ENCODE peak calls at places on chromosome 21, in four cellular contexts. One of them, this sample, is unnamed.

GRCh38 chr21:33811147-33812024 is 104.2 kb downstream of the ATP5PO start:
- DNase-seq in stimulated activated CD4-positive, alpha-beta T cell treated with anti-CD3 and anti-CD28 coated beads, Interleukin-4, amount 100 ng/mL, for 1 hour: no peak
- DNase-seq in endothelial cell: no peak
- DNase-seq in left ventricle myocardium superior: no peak
- DNase-seq in this sample: no peak

GRCh38 chr21:29217818-29218252 is 80.9 kb upstream of the BACH1 start:
- DNase-seq in stimulated activated CD4-positive, alpha-beta T cell treated with anti-CD3 and anti-CD28 coated beads, Interleukin-4, amount 100 ng/mL, for 1 hour: no peak
- DNase-seq in endothelial cell: no peak
- DNase-seq in left ventricle myocardium superior: no peak
- DNase-seq in this sample: no peak

GRCh38 chr21:32206631-32207030 is 72.2 kb downstream of the MIS18A start:
- DNase-seq in stimulated activated CD4-positive, alpha-beta T cell treated with anti-CD3 and anti-CD28 coated beads, Interleukin-4, amount 100 ng/mL, for 1 hour: no peak
- DNase-seq in endothelial cell: no peak
- DNase-seq in left ventricle myocardium superior: no peak
- DNase-seq in this sample: no peak

GRCh38 chr21:25079053-25079452 is 528.2 kb downstream of the MRPL39 start:
- DNase-seq in stimulated activated CD4-positive, alpha-beta T cell treated with anti-CD3 and anti-CD28 coated beads, Interleukin-4, amount 100 ng/mL, for 1 hour: no peak
- DNase-seq in endothelial cell: no peak
- DNase-seq in left ventricle myocardium superior: no peak
- DNase-seq in this sample: no peak

GRCh38 chr21:46000182-46000730 is 18.7 kb downstream of the COL6A1 start:
- DNase-seq in stimulated activated CD4-positive, alpha-beta T cell treated with anti-CD3 and anti-CD28 coated beads, Interleukin-4, amount 100 ng/mL, for 1 hour: no peak
- DNase-seq in endothelial cell: peak
- DNase-seq in left ventricle myocardium superior: no peak
- DNase-seq in this sample: peak

GRCh38 chr21:34983680-34984086 is 65.4 kb downstream of the RUNX1 start:
- DNase-seq in stimulated activated CD4-positive, alpha-beta T cell treated with anti-CD3 and anti-CD28 coated beads, Interleukin-4, amount 100 ng/mL, for 1 hour: peak
- DNase-seq in endothelial cell: no peak
- DNase-seq in left ventricle myocardium superior: no peak
- DNase-seq in this sample: no peak

GRCh38 chr21:35257413-35257812 is 208.3 kb upstream of the RUNX1 start:
- DNase-seq in stimulated activated CD4-positive, alpha-beta T cell treated with anti-CD3 and anti-CD28 coated beads, Interleukin-4, amount 100 ng/mL, for 1 hour: no peak
- DNase-seq in endothelial cell: no peak
- DNase-seq in left ventricle myocardium superior: peak
- DNase-seq in this sample: peak

GRCh38 chr21:45228171-45228641 is 59.5 kb downstream of the POFUT2 start:
- DNase-seq in stimulated activated CD4-positive, alpha-beta T cell treated with anti-CD3 and anti-CD28 coated beads, Interleukin-4, amount 100 ng/mL, for 1 hour: peak
- DNase-seq in endothelial cell: no peak
- DNase-seq in left ventricle myocardium superior: no peak
- DNase-seq in this sample: no peak

GRCh38 chr21:16124397-16125130 is 394.8 kb downstream of the USP25 start:
- DNase-seq in stimulated activated CD4-positive, alpha-beta T cell treated with anti-CD3 and anti-CD28 coated beads, Interleukin-4, amount 100 ng/mL, for 1 hour: no peak
- DNase-seq in endothelial cell: no peak
- DNase-seq in left ventricle myocardium superior: no peak
- DNase-seq in this sample: no peak

GRCh38 chr21:44433791-44434567 is 21.3 kb upstream of the LRRC3 start:
- DNase-seq in stimulated activated CD4-positive, alpha-beta T cell treated with anti-CD3 and anti-CD28 coated beads, Interleukin-4, amount 100 ng/mL, for 1 hour: no peak
- DNase-seq in endothelial cell: no peak
- DNase-seq in left ventricle myocardium superior: no peak
- DNase-seq in this sample: no peak

GRCh38 chr21:36803051-36803709 is 104.3 kb downstream of the SIM2 start:
- DNase-seq in stimulated activated CD4-positive, alpha-beta T cell treated with anti-CD3 and anti-CD28 coated beads, Interleukin-4, amount 100 ng/mL, for 1 hour: no peak
- DNase-seq in endothelial cell: no peak
- DNase-seq in left ventricle myocardium superior: no peak
- DNase-seq in this sample: no peak

GRCh38 chr21:16535100-16535418 is 805.3 kb downstream of the USP25 start:
- DNase-seq in stimulated activated CD4-positive, alpha-beta T cell treated with anti-CD3 and anti-CD28 coated beads, Interleukin-4, amount 100 ng/mL, for 1 hour: no peak
- DNase-seq in endothelial cell: no peak
- DNase-seq in left ventricle myocardium superior: peak
- DNase-seq in this sample: peak

GRCh38 chr21:38956791-38957571 is 151.3 kb downstream of the ETS2 start:
- DNase-seq in stimulated activated CD4-positive, alpha-beta T cell treated with anti-CD3 and anti-CD28 coated beads, Interleukin-4, amount 100 ng/mL, for 1 hour: no peak
- DNase-seq in endothelial cell: no peak
- DNase-seq in left ventricle myocardium superior: no peak
- DNase-seq in this sample: no peak

GRCh38 chr21:20779321-20779720 is 218.9 kb upstream of the NCAM2 start:
- DNase-seq in stimulated activated CD4-positive, alpha-beta T cell treated with anti-CD3 and anti-CD28 coated beads, Interleukin-4, amount 100 ng/mL, for 1 hour: no peak
- DNase-seq in endothelial cell: no peak
- DNase-seq in left ventricle myocardium superior: no peak
- DNase-seq in this sample: no peak

GRCh38 chr21:28177008-28177603 is 815.6 kb downstream of the LTN1 start:
- DNase-seq in stimulated activated CD4-positive, alpha-beta T cell treated with anti-CD3 and anti-CD28 coated beads, Interleukin-4, amount 100 ng/mL, for 1 hour: no peak
- DNase-seq in endothelial cell: no peak
- DNase-seq in left ventricle myocardium superior: no peak
- DNase-seq in this sample: no peak

GRCh38 chr21:17466166-17466565 is 46.7 kb upstream of the CXADR start:
- DNase-seq in stimulated activated CD4-positive, alpha-beta T cell treated with anti-CD3 and anti-CD28 coated beads, Interleukin-4, amount 100 ng/mL, for 1 hour: no peak
- DNase-seq in endothelial cell: no peak
- DNase-seq in left ventricle myocardium superior: no peak
- DNase-seq in this sample: no peak

GRCh38 chr21:21163904-21164303 is 165.7 kb downstream of the NCAM2 start:
- DNase-seq in stimulated activated CD4-positive, alpha-beta T cell treated with anti-CD3 and anti-CD28 coated beads, Interleukin-4, amount 100 ng/mL, for 1 hour: peak
- DNase-seq in endothelial cell: peak
- DNase-seq in left ventricle myocardium superior: peak
- DNase-seq in this sample: no peak

GRCh38 chr21:42199488-42200463 is 19.2 kb upstream of the ABCG1 start:
- DNase-seq in stimulated activated CD4-positive, alpha-beta T cell treated with anti-CD3 and anti-CD28 coated beads, Interleukin-4, amount 100 ng/mL, for 1 hour: no peak
- DNase-seq in endothelial cell: no peak
- DNase-seq in left ventricle myocardium superior: no peak
- DNase-seq in this sample: no peak

GRCh38 chr21:28521932-28522826 is 470.5 kb downstream of the LTN1 start:
- DNase-seq in stimulated activated CD4-positive, alpha-beta T cell treated with anti-CD3 and anti-CD28 coated beads, Interleukin-4, amount 100 ng/mL, for 1 hour: no peak
- DNase-seq in endothelial cell: peak
- DNase-seq in left ventricle myocardium superior: no peak
- DNase-seq in this sample: no peak

GRCh38 chr21:45439901-45440461 is 35.0 kb downstream of the COL18A1 start:
- DNase-seq in stimulated activated CD4-positive, alpha-beta T cell treated with anti-CD3 and anti-CD28 coated beads, Interleukin-4, amount 100 ng/mL, for 1 hour: no peak
- DNase-seq in endothelial cell: no peak
- DNase-seq in left ventricle myocardium superior: peak
- DNase-seq in this sample: no peak

GRCh38 chr21:38811257-38811656 is 5.5 kb downstream of the ETS2 start:
- DNase-seq in stimulated activated CD4-positive, alpha-beta T cell treated with anti-CD3 and anti-CD28 coated beads, Interleukin-4, amount 100 ng/mL, for 1 hour: no peak
- DNase-seq in endothelial cell: no peak
- DNase-seq in left ventricle myocardium superior: no peak
- DNase-seq in this sample: no peak

GRCh38 chr21:44710756-44711326 is 531 bp downstream of the TSPEAR start:
- DNase-seq in stimulated activated CD4-positive, alpha-beta T cell treated with anti-CD3 and anti-CD28 coated beads, Interleukin-4, amount 100 ng/mL, for 1 hour: no peak
- DNase-seq in endothelial cell: no peak
- DNase-seq in left ventricle myocardium superior: no peak
- DNase-seq in this sample: no peak

GRCh38 chr21:44844256-44844655 is 26.4 kb upstream of the SUMO3 start:
- DNase-seq in stimulated activated CD4-positive, alpha-beta T cell treated with anti-CD3 and anti-CD28 coated beads, Interleukin-4, amount 100 ng/mL, for 1 hour: no peak
- DNase-seq in endothelial cell: no peak
- DNase-seq in left ventricle myocardium superior: no peak
- DNase-seq in this sample: no peak

GRCh38 chr21:33136898-33137502 is 67.1 kb downstream of the OLIG1 start:
- DNase-seq in stimulated activated CD4-positive, alpha-beta T cell treated with anti-CD3 and anti-CD28 coated beads, Interleukin-4, amount 100 ng/mL, for 1 hour: no peak
- DNase-seq in endothelial cell: no peak
- DNase-seq in left ventricle myocardium superior: no peak
- DNase-seq in this sample: no peak

GRCh38 chr21:17270234-17270633 is 242.6 kb upstream of the CXADR start:
- DNase-seq in stimulated activated CD4-positive, alpha-beta T cell treated with anti-CD3 and anti-CD28 coated beads, Interleukin-4, amount 100 ng/mL, for 1 hour: no peak
- DNase-seq in endothelial cell: no peak
- DNase-seq in left ventricle myocardium superior: peak
- DNase-seq in this sample: no peak

GRCh38 chr21:31416465-31416864 is 72.4 kb upstream of the TIAM1 start:
- DNase-seq in stimulated activated CD4-positive, alpha-beta T cell treated with anti-CD3 and anti-CD28 coated beads, Interleukin-4, amount 100 ng/mL, for 1 hour: no peak
- DNase-seq in endothelial cell: no peak
- DNase-seq in left ventricle myocardium superior: no peak
- DNase-seq in this sample: no peak

GRCh38 chr21:45283611-45284455 is 3.9 kb downstream of the POFUT2 start:
- DNase-seq in stimulated activated CD4-positive, alpha-beta T cell treated with anti-CD3 and anti-CD28 coated beads, Interleukin-4, amount 100 ng/mL, for 1 hour: no peak
- DNase-seq in endothelial cell: no peak
- DNase-seq in left ventricle myocardium superior: no peak
- DNase-seq in this sample: no peak

GRCh38 chr21:33682992-33683627 is 40.8 kb downstream of the ITSN1 start:
- DNase-seq in stimulated activated CD4-positive, alpha-beta T cell treated with anti-CD3 and anti-CD28 coated beads, Interleukin-4, amount 100 ng/mL, for 1 hour: no peak
- DNase-seq in endothelial cell: no peak
- DNase-seq in left ventricle myocardium superior: no peak
- DNase-seq in this sample: no peak

GRCh38 chr21:41877901-41878830 is 978 bp downstream of the PRDM15 start:
- DNase-seq in stimulated activated CD4-positive, alpha-beta T cell treated with anti-CD3 and anti-CD28 coated beads, Interleukin-4, amount 100 ng/mL, for 1 hour: peak
- DNase-seq in endothelial cell: no peak
- DNase-seq in left ventricle myocardium superior: no peak
- DNase-seq in this sample: no peak

GRCh38 chr21:26389971-26390641 is 183.0 kb downstream of the CYYR1 start:
- DNase-seq in stimulated activated CD4-positive, alpha-beta T cell treated with anti-CD3 and anti-CD28 coated beads, Interleukin-4, amount 100 ng/mL, for 1 hour: no peak
- DNase-seq in endothelial cell: no peak
- DNase-seq in left ventricle myocardium superior: no peak
- DNase-seq in this sample: no peak

GRCh38 chr21:35226302-35226701 is 177.2 kb upstream of the RUNX1 start:
- DNase-seq in stimulated activated CD4-positive, alpha-beta T cell treated with anti-CD3 and anti-CD28 coated beads, Interleukin-4, amount 100 ng/mL, for 1 hour: no peak
- DNase-seq in endothelial cell: no peak
- DNase-seq in left ventricle myocardium superior: peak
- DNase-seq in this sample: no peak

GRCh38 chr21:37268186-37268503 is 1.0 kb upstream of the VPS26C start:
- DNase-seq in stimulated activated CD4-positive, alpha-beta T cell treated with anti-CD3 and anti-CD28 coated beads, Interleukin-4, amount 100 ng/mL, for 1 hour: no peak
- DNase-seq in endothelial cell: no peak
- DNase-seq in left ventricle myocardium superior: no peak
- DNase-seq in this sample: no peak

GRCh38 chr21:26506951-26507350 is 66.1 kb downstream of the CYYR1 start:
- DNase-seq in stimulated activated CD4-positive, alpha-beta T cell treated with anti-CD3 and anti-CD28 coated beads, Interleukin-4, amount 100 ng/mL, for 1 hour: no peak
- DNase-seq in endothelial cell: no peak
- DNase-seq in left ventricle myocardium superior: no peak
- DNase-seq in this sample: no peak

GRCh38 chr21:45357436-45358260 is 47.3 kb upstream of the COL18A1 start:
- DNase-seq in stimulated activated CD4-positive, alpha-beta T cell treated with anti-CD3 and anti-CD28 coated beads, Interleukin-4, amount 100 ng/mL, for 1 hour: no peak
- DNase-seq in endothelial cell: no peak
- DNase-seq in left ventricle myocardium superior: peak
- DNase-seq in this sample: peak

GRCh38 chr21:41634211-41634694 is 126.3 kb upstream of the TMPRSS2 start:
- DNase-seq in stimulated activated CD4-positive, alpha-beta T cell treated with anti-CD3 and anti-CD28 coated beads, Interleukin-4, amount 100 ng/mL, for 1 hour: no peak
- DNase-seq in endothelial cell: no peak
- DNase-seq in left ventricle myocardium superior: no peak
- DNase-seq in this sample: no peak

GRCh38 chr21:33332143-33332542 is 7.4 kb downstream of the IFNAR1 start:
- DNase-seq in stimulated activated CD4-positive, alpha-beta T cell treated with anti-CD3 and anti-CD28 coated beads, Interleukin-4, amount 100 ng/mL, for 1 hour: no peak
- DNase-seq in endothelial cell: no peak
- DNase-seq in left ventricle myocardium superior: no peak
- DNase-seq in this sample: no peak

GRCh38 chr21:43343095-43343991 is 83.6 kb downstream of the SIK1 start:
- DNase-seq in stimulated activated CD4-positive, alpha-beta T cell treated with anti-CD3 and anti-CD28 coated beads, Interleukin-4, amount 100 ng/mL, for 1 hour: no peak
- DNase-seq in endothelial cell: no peak
- DNase-seq in left ventricle myocardium superior: no peak
- DNase-seq in this sample: no peak